ENCODE peak calls at places on chromosomes 5 and 9, in ten cellular contexts. Y is stomach; I is tibial nerve; S is small intestine; W is HFF-Myc; J is neural progenitor cell; N is CD8-positive, alpha-beta memory T cell; C is iPS DF 6.9; B is ovary; Z is testis. X is an unnamed sample.

GRCh38 chr9:21031818-21032203 is 371 bp upstream of the HACD4 start:
- DNase-seq in Y (no peak), I (no peak), S (no peak), W (no peak), J (no peak), N (no peak), C (no peak), B (no peak), Z (no peak), X (no peak)

GRCh38 chr5:151048526-151048925 is 28.1 kb downstream of the GPX3 start:
- DNase-seq in Y (no peak), I (no peak), S (no peak), W (no peak), J (peak), N (no peak), C (no peak), B (no peak), Z (no peak), X (no peak)

GRCh38 chr9:2242778-2243395 is 227.7 kb downstream of the SMARCA2 start:
- DNase-seq in Y (peak), I (no peak), S (peak), W (no peak), J (peak), N (no peak), C (no peak), B (peak), Z (no peak), X (no peak)

GRCh38 chr9:113541019-113541900 is 77.7 kb downstream of the RGS3 start:
- DNase-seq in Y (peak), I (no peak), S (peak), W (no peak), J (peak), N (no peak), C (peak), B (no peak), Z (peak), X (peak)

GRCh38 chr5:73067213-73067612 is 53.2 kb upstream of the TMEM171 start:
- DNase-seq in Y (no peak), I (no peak), S (no peak), W (no peak), J (no peak), N (no peak), C (no peak), B (no peak), Z (no peak), X (no peak)

GRCh38 chr5:175444905-175445456 is 999 bp upstream of the DRD1 start:
- DNase-seq in Y (no peak), I (no peak), S (no peak), W (no peak), J (no peak), N (no peak), C (no peak), B (no peak), Z (no peak), X (no peak)

GRCh38 chr9:136220017-136220729 is 15.2 kb upstream of the LHX3 start:
- DNase-seq in Y (no peak), I (no peak), S (peak), W (peak), J (no peak), N (no peak), C (no peak), B (no peak), Z (no peak), X (peak)

GRCh38 chr5:180779985-180780610 is 22.5 kb downstream of the MGAT1 start:
- DNase-seq in Y (no peak), I (no peak), S (no peak), W (no peak), J (no peak), N (no peak), C (no peak), B (no peak), Z (no peak), X (no peak)

GRCh38 chr9:68914751-68915150 is 99.2 kb downstream of the PRKACG start:
- DNase-seq in Y (no peak), I (no peak), S (peak), W (no peak), J (no peak), N (no peak), C (no peak), B (no peak), Z (no peak), X (no peak)

GRCh38 chr5:73909474-73909873 is 283.5 kb downstream of the ARHGEF28 start:
- DNase-seq in Y (no peak), I (no peak), S (no peak), W (no peak), J (no peak), N (no peak), C (no peak), B (no peak), Z (peak), X (no peak)

GRCh38 chr5:40184-40583 is 51.8 kb upstream of the PLEKHG4B start:
- DNase-seq in Y (no peak), I (no peak), S (no peak), W (no peak), J (no peak), N (no peak), C (no peak), B (no peak), Z (no peak), X (no peak)

GRCh38 chr5:167534131-167534530 is 757.3 kb upstream of the WWC1 start:
- DNase-seq in Y (no peak), I (no peak), S (no peak), W (no peak), J (no peak), N (no peak), C (no peak), B (no peak), Z (no peak), X (no peak)

GRCh38 chr5:15002183-15002582 is 130.6 kb upstream of the ANKH start:
- DNase-seq in Y (no peak), I (no peak), S (no peak), W (no peak), J (no peak), N (no peak), C (no peak), B (no peak), Z (no peak), X (no peak)

GRCh38 chr5:15004506-15004905 is 132.9 kb upstream of the ANKH start:
- DNase-seq in Y (no peak), I (no peak), S (no peak), W (no peak), J (no peak), N (no peak), C (no peak), B (no peak), Z (no peak), X (no peak)

GRCh38 chr5:15003511-15003920 is 131.9 kb upstream of the ANKH start:
- DNase-seq in Y (peak), I (peak), S (peak), W (peak), J (peak), N (peak), C (no peak), B (peak), Z (peak), X (peak)

GRCh38 chr5:15002791-15003190 is 131.2 kb upstream of the ANKH start:
- DNase-seq in Y (no peak), I (no peak), S (no peak), W (no peak), J (no peak), N (no peak), C (no peak), B (no peak), Z (no peak), X (no peak)

DNA sequence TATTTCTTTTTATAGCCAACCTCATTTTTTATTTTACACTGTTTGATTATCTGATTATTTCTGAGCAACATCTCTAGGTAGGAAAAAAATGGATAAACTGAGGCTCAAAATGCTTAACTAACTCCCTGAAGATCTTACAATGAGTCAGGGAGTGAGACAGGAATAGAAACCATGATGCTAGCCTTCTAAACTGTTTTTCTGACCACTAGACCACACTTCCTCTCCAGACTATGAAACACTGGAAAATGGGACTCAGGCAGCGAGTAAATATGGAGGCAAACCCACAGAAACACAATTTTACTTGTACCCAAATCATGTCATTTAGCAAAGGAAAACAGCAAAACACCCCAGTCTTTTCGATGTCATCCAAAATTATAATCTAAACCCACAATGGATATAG is 129.9 kb upstream of the ANKH start:
- DNase-seq in Y (no peak), I (no peak), S (no peak), W (no peak), J (no peak), N (no peak), C (no peak), B (no peak), Z (no peak), X (no peak)
- H3K4me3 ChIP-seq in Y (no peak), I (no peak), S (no peak), W (no peak), J (no peak), N (no peak), C (no peak), B (no peak), Z (no peak), X (no peak)

DNA sequence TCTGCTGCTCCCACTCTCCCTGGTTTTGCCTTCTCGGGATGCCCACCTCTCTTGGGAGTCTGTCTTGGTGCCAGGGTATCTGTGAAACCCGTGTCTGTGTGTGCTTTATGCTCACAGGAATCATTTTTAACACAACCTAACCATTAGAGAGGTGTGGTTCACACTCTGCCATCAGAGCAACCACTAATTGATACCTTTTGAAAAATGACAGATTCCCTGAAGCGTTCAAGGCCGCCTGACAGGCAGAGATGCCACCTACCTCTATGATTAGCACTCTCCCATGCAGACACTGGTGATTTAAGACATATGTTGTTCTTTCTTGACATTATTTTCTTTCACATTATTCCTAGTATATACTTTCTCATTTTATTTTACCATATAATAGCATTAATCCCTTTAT is 207.3 kb upstream of the SGCD start:
- DNase-seq in Y (no peak), I (no peak), S (no peak), W (no peak), J (no peak), N (no peak), C (no peak), B (no peak), Z (no peak), X (no peak)
- H3K4me3 ChIP-seq in Y (no peak), I (no peak), S (no peak), W (no peak), J (no peak), N (no peak), C (no peak), B (no peak), Z (no peak), X (no peak)

GRCh38 chr9:90642570-90643539 is at the start of gene DIRAS2:
- DNase-seq in Y (peak), I (no peak), S (peak), W (peak), J (peak), N (no peak), C (peak), B (no peak), Z (peak), X (peak)
- H3K4me3 ChIP-seq in Y (peak), I (peak), S (no peak), W (peak), J (peak), N (no peak), C (peak), B (no peak), Z (peak), X (peak)

DNA sequence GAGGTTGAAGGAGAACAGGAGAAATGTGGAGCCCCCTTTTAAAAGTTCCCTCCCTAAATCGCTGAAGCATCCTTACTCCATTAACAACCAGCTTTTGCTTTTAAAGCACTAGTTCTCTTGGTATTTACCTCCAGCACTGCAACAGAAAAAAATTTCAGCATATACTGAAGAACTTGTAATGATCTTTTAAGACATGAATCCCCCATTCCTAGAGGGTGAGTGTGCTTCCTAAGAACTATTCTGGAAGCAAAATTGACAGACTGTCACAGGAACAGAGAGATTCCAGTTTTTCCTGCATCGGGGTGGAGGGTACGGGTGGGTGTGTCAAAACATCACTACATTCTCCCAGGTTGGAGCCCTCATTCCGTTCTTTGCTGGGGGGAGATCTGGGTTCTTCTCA is 151.9 kb downstream of the EBF1 start:
- DNase-seq in Y (no peak), I (no peak), S (no peak), W (no peak), J (no peak), N (no peak), C (no peak), B (no peak), Z (no peak), X (no peak)
- H3K4me3 ChIP-seq in Y (no peak), I (no peak), S (no peak), W (no peak), J (no peak), N (no peak), C (no peak), B (no peak), Z (no peak), X (no peak)